ENCODE peak calls at places on chromosomes 5 and 9, in four cellular contexts. J is activated T-cell treated with anti-CD3 and anti-CD28 coated beads, Interleukin-2, amount 50 U/mL, for 72 hours; K is mucosa of gallbladder; X is CD4-positive, alpha-beta T cell. Z is an unnamed sample.

GRCh38 chr9:70480405-70480980 is 66.0 kb upstream of the KLF9 start:
- DNase-seq in K (peak), X (no peak), J (no peak), Z (no peak)

GRCh38 chr9:98333703-98334582 is 78.5 kb upstream of the TBC1D2 start:
- DNase-seq in X (no peak), J (no peak), K (peak), Z (no peak)

GRCh38 chr5:120304653-120305052 is 159.4 kb upstream of the PRR16 start:
- DNase-seq in J (no peak), X (no peak), K (no peak), Z (no peak)

GRCh38 chr5:128225245-128226030 is 141.9 kb downstream of the SLC12A2 start:
- DNase-seq in X (no peak), J (no peak), K (no peak), Z (no peak)

GRCh38 chr5:171852255-171852681 is 66.7 kb downstream of the SMIM23 start:
- DNase-seq in J (no peak), K (no peak), X (no peak), Z (no peak)

GRCh38 chr5:95083606-95084005 is 201.3 kb downstream of the MCTP1 start:
- DNase-seq in J (no peak), X (no peak), K (no peak), Z (no peak)

GRCh38 chr9:114721491-114722362 is 39.7 kb upstream of the TEX48 start:
- DNase-seq in K (no peak), X (no peak), J (no peak), Z (no peak)

GRCh38 chr5:159947708-159948358 is 31.6 kb downstream of the ADRA1B start:
- DNase-seq in X (no peak), J (no peak), K (peak), Z (no peak)

GRCh38 chr9:99432075-99432474 is 210.0 kb downstream of the SEC61B start:
- DNase-seq in K (no peak), X (no peak), J (no peak), Z (no peak)

GRCh38 chr9:126299706-126300276 is 26.8 kb upstream of the MVB12B start:
- DNase-seq in K (no peak), X (no peak), J (no peak), Z (no peak)

GRCh38 chr5:31408814-31409213 is 123.1 kb downstream of the DROSHA start:
- DNase-seq in K (no peak), X (no peak), J (no peak), Z (no peak)

GRCh38 chr5:9284781-9285307 is 261.0 kb downstream of the SEMA5A start:
- DNase-seq in J (no peak), X (no peak), K (no peak), Z (no peak)

GRCh38 chr5:176675676-176676360 is 28.5 kb downstream of the TSPAN17 start:
- DNase-seq in J (no peak), X (no peak), K (no peak), Z (no peak)

GRCh38 chr9:119801311-119801710 is 432.1 kb upstream of the BRINP1 start:
- DNase-seq in X (no peak), J (no peak), K (no peak), Z (no peak)

GRCh38 chr5:128081111-128081865 is 2.3 kb upstream of the SLC12A2 start:
- DNase-seq in X (no peak), J (no peak), K (no peak), Z (no peak)

GRCh38 chr5:29770936-29771335 is 1422.5 kb upstream of the CDH6 start:
- DNase-seq in K (no peak), J (no peak), X (no peak), Z (no peak)

GRCh38 chr9:93254806-93255519 is 71.0 kb downstream of the WNK2 start:
- DNase-seq in K (no peak), X (no peak), J (no peak), Z (no peak)

GRCh38 chr9:120434532-120434931 is 145.4 kb downstream of the CDK5RAP2 start:
- DNase-seq in J (no peak), X (no peak), K (peak), Z (no peak)

GRCh38 chr5:139646111-139646510 is 2.0 kb upstream of the CXXC5 start:
- DNase-seq in X (no peak), J (no peak), K (no peak), Z (no peak)

GRCh38 chr9:6645153-6646027 is at the start of gene GLDC:
- DNase-seq in K (peak), J (peak), X (peak), Z (peak)

GRCh38 chr5:25181249-25181648 is 536.5 kb upstream of the CDH10 start:
- DNase-seq in J (no peak), X (no peak), K (no peak), Z (no peak)

GRCh38 chr5:123089971-123090640 is 1.1 kb downstream of the PRDM6 start:
- DNase-seq in K (no peak), J (no peak), X (no peak), Z (no peak)

GRCh38 chr5:127431977-127432376 is 85.5 kb upstream of the PRRC1 start:
- DNase-seq in K (no peak), J (no peak), X (no peak), Z (no peak)

GRCh38 chr9:76394896-76395244 is 644 bp upstream of the RFK start:
- DNase-seq in J (peak), X (peak), K (peak), Z (peak)

GRCh38 chr5:180670586-180671359 is 21.4 kb upstream of the FLT4 start:
- DNase-seq in J (peak), K (peak), X (peak), Z (peak)

GRCh38 chr9:40884072-40884901 is 244.2 kb downstream of the FOXD4L6 start:
- DNase-seq in J (no peak), K (no peak), X (no peak), Z (no peak)

GRCh38 chr9:16275795-16276624 is 594.5 kb downstream of the BNC2 start:
- DNase-seq in X (no peak), J (no peak), K (peak), Z (no peak)

GRCh38 chr9:69468380-69468779 is 143.4 kb downstream of the ENTREP1 start:
- DNase-seq in X (no peak), K (no peak), J (no peak), Z (no peak)

GRCh38 chr9:92507005-92507404 is 24.7 kb upstream of the ASPN start:
- DNase-seq in X (no peak), J (no peak), K (no peak), Z (no peak)